ENCODE peak calls at places on chromosomes 6 and 20, in nine cellular contexts. S, F, U, E, D, Z, Q, O and L are unnamed samples.

GRCh38 chr6:144317736-144318135 is 32.6 kb downstream of the UTRN start:
- DNase-seq in Z (peak), U (no peak), F (peak), S (no peak), O (no peak), Q (no peak), D (peak), E (peak), L (no peak)

GRCh38 chr6:134145786-134146185 is 93.4 kb upstream of the SLC2A12 start:
- DNase-seq in S (no peak), D (peak), E (peak), Q (no peak), O (peak), F (peak), Z (peak), U (no peak), L (no peak)

GRCh38 chr6:84758486-84758885 is 5.9 kb downstream of the TBX18 start:
- DNase-seq in F (no peak), O (no peak), E (peak), U (no peak), Z (peak), Q (no peak), D (no peak), S (no peak), L (no peak)

GRCh38 chr6:48315915-48316314 is 204.9 kb upstream of the PTCHD4 start:
- DNase-seq in Q (no peak), S (no peak), Z (no peak), U (no peak), E (no peak), O (no peak), D (no peak), F (no peak), L (no peak)

GRCh38 chr6:142744836-142745235 is 200.1 kb downstream of the HIVEP2 start:
- DNase-seq in E (peak), O (no peak), S (no peak), Z (peak), U (no peak), Q (no peak), F (no peak), D (peak), L (no peak)

GRCh38 chr20:16701296-16701695 is 28.5 kb upstream of the SNRPB2 start:
- DNase-seq in F (peak), Z (no peak), S (no peak), E (peak), D (peak), Q (peak), O (no peak), U (no peak), L (peak)

GRCh38 chr20:4828830-4829493 is 107.3 kb downstream of the PRND start:
- DNase-seq in E (no peak), U (no peak), Z (no peak), S (no peak), D (no peak), F (no peak), O (no peak), Q (no peak), L (no peak)

GRCh38 chr6:38933426-38933825 is 115.2 kb upstream of the GLP1R start:
- DNase-seq in O (no peak), U (no peak), D (peak), F (peak), Z (peak), E (peak), Q (no peak), S (no peak), L (no peak)

GRCh38 chr6:106477790-106478189 is 117.3 kb downstream of the CRYBG1 start:
- DNase-seq in D (no peak), Q (no peak), F (no peak), S (no peak), Z (no peak), O (no peak), E (no peak), U (no peak), L (no peak)

GRCh38 chr6:137155830-137156229 is 17.6 kb downstream of the IL22RA2 start:
- DNase-seq in Q (peak), E (peak), O (no peak), Z (peak), S (no peak), U (no peak), D (peak), F (no peak), L (peak)